ENCODE peak calls at places on chromosomes 12 and 14, in seven cellular contexts. T is activated naive CD4-positive, alpha-beta T cell treated with Interleukin-2 at 50 U/mL for 16 hours; Y is RPMI7951; Z is colonic mucosa; D is heart left ventricle; O is ELF-1; U is EL. H is an unnamed sample.

GRCh38 chr12:4164591-4165558 is 108.7 kb upstream of the CCND2 start:
- DNase-seq in Y (peak), T (peak), O (peak), U (peak), D (peak), Z (peak), H (peak)

GRCh38 chr12:40016960-40017359 is 88.9 kb downstream of the SLC2A13 start:
- DNase-seq in T (no peak), Y (peak), D (no peak), Z (peak), U (no peak), O (no peak), H (no peak)

GRCh38 chr14:75282166-75282547 is 3.5 kb downstream of the FOS start:
- DNase-seq in D (no peak), T (no peak), U (no peak), Z (no peak), Y (peak), O (peak), H (no peak)

GRCh38 chr14:24311837-24312615 is 724 bp downstream of the LTB4R start:
- DNase-seq in Z (no peak), U (no peak), O (no peak), D (peak), T (no peak), Y (no peak), H (no peak)

GRCh38 chr14:102539544-102540309 is 30.2 kb upstream of the ANKRD9 start:
- DNase-seq in D (peak), U (peak), Z (no peak), T (no peak), Y (peak), O (no peak), H (no peak)

GRCh38 chr12:81327458-81327857 is 249.6 kb downstream of the ACSS3 start:
- DNase-seq in O (no peak), Z (no peak), U (no peak), D (no peak), T (no peak), Y (no peak), H (no peak)

GRCh38 chr14:103530390-103530789 is 1.4 kb downstream of the TRMT61A start:
- DNase-seq in Z (no peak), Y (no peak), O (peak), T (no peak), U (no peak), D (no peak), H (peak)

GRCh38 chr12:85804663-85805062 is 31.5 kb downstream of the RASSF9 start:
- DNase-seq in Z (no peak), O (no peak), U (peak), T (no peak), D (no peak), Y (no peak), H (no peak)

GRCh38 chr14:100893760-100894159 is 9.8 kb downstream of the RTL1 start:
- DNase-seq in D (no peak), Z (no peak), O (no peak), U (no peak), T (no peak), Y (no peak), H (no peak)

GRCh38 chr12:67269632-67270578 is 747 bp downstream of the CAND1 start:
- DNase-seq in Y (peak), Z (peak), O (peak), D (peak), U (peak), T (peak), H (peak)

GRCh38 chr14:51609987-51610283 is 41.8 kb upstream of the FRMD6 start:
- DNase-seq in U (peak), T (no peak), O (peak), Y (peak), D (no peak), Z (no peak), H (no peak)

GRCh38 chr14:104348741-104349140 is 210.4 kb downstream of the KIF26A start:
- DNase-seq in T (no peak), O (no peak), Y (no peak), Z (no peak), D (no peak), U (no peak), H (no peak)

GRCh38 chr12:109304485-109304884 is 4.6 kb downstream of the FOXN4 start:
- DNase-seq in O (no peak), U (no peak), T (no peak), Y (no peak), D (no peak), Z (no peak), H (no peak)

GRCh38 chr12:3218150-3218845 is 141.1 kb downstream of the TSPAN9 start:
- DNase-seq in Z (peak), Y (peak), T (no peak), U (peak), D (peak), O (no peak), H (no peak)